ENCODE peak calls at places on chromosomes 11 and 22, in nine cellular contexts. O, E, W, B, X, H, I, S and N are unnamed samples.

GRCh38 chr11:124760205-124760652 is 1.9 kb downstream of the ESAM start:
- DNase-seq in O (no peak), E (no peak), W (no peak), B (no peak), X (no peak), H (no peak), I (no peak), S (no peak), N (no peak)

GRCh38 chr22:24247564-24248344 is 2.9 kb upstream of the GGT5 start:
- DNase-seq in O (peak), E (peak), W (peak), B (peak), X (peak), H (peak), I (no peak), S (peak), N (no peak)

GRCh38 chr11:75371930-75372876 is 20.7 kb upstream of the ARRB1 start:
- DNase-seq in O (no peak), E (no peak), W (no peak), B (peak), X (no peak), H (peak), I (no peak), S (peak), N (no peak)

GRCh38 chr11:64156235-64157011 is 9.5 kb downstream of the MACROD1 start:
- DNase-seq in O (no peak), E (no peak), W (no peak), B (no peak), X (no peak), H (no peak), I (no peak), S (no peak), N (no peak)

GRCh38 chr11:3136542-3137455 is 28.3 kb downstream of the OSBPL5 start:
- DNase-seq in O (no peak), E (no peak), W (peak), B (no peak), X (peak), H (no peak), I (no peak), S (no peak), N (no peak)

GRCh38 chr22:46084943-46085830 is 65.1 kb upstream of the PPARA start:
- DNase-seq in O (no peak), E (peak), W (peak), B (peak), X (peak), H (peak), I (no peak), S (peak), N (no peak)

GRCh38 chr22:32324505-32325415 is 32.9 kb upstream of the RFPL3 start:
- DNase-seq in O (no peak), E (no peak), W (no peak), B (no peak), X (no peak), H (no peak), I (no peak), S (no peak), N (no peak)

GRCh38 chr11:29564501-29564900 is 452.3 kb downstream of the KCNA4 start:
- DNase-seq in O (no peak), E (no peak), W (no peak), B (no peak), X (no peak), H (no peak), I (no peak), S (no peak), N (no peak)

GRCh38 chr22:26681395-26681821 is 24.0 kb downstream of the MIAT start:
- DNase-seq in O (no peak), E (no peak), W (no peak), B (no peak), X (no peak), H (peak), I (no peak), S (no peak), N (no peak)

GRCh38 chr11:72314199-72314598 is 70.2 kb upstream of the PHOX2A start:
- DNase-seq in O (no peak), E (no peak), W (no peak), B (no peak), X (no peak), H (peak), I (no peak), S (no peak), N (no peak)

GRCh38 chr11:34345012-34345804 is 12.6 kb downstream of the ABTB2 start:
- DNase-seq in O (no peak), E (peak), W (peak), B (no peak), X (peak), H (no peak), I (no peak), S (peak), N (no peak)

GRCh38 chr11:73147771-73148681 is 5.9 kb upstream of the FCHSD2 start:
- DNase-seq in O (no peak), E (no peak), W (peak), B (no peak), X (no peak), H (no peak), I (no peak), S (no peak), N (no peak)

GRCh38 chr22:39431821-39432251 is 25.0 kb upstream of the MGAT3 start:
- DNase-seq in O (no peak), E (no peak), W (peak), B (no peak), X (no peak), H (no peak), I (no peak), S (no peak), N (no peak)

GRCh38 chr11:12285106-12285505 is 92.3 kb upstream of the PARVA start:
- DNase-seq in O (no peak), E (peak), W (no peak), B (no peak), X (no peak), H (no peak), I (no peak), S (no peak), N (no peak)

GRCh38 chr11:133946541-133947297 is 10.0 kb downstream of the IGSF9B start:
- DNase-seq in O (no peak), E (no peak), W (no peak), B (no peak), X (no peak), H (no peak), I (no peak), S (no peak), N (no peak)

GRCh38 chr11:98630736-98631135 is 390.0 kb upstream of the CNTN5 start:
- DNase-seq in O (no peak), E (no peak), W (no peak), B (no peak), X (no peak), H (no peak), I (no peak), S (no peak), N (no peak)

GRCh38 chr22:42026705-42027104 is 28.1 kb downstream of the WBP2NL start:
- DNase-seq in O (no peak), E (no peak), W (no peak), B (no peak), X (no peak), H (no peak), I (no peak), S (no peak), N (no peak)

GRCh38 chr11:72144807-72145565 is 9.5 kb downstream of the FOLR3 start:
- DNase-seq in O (no peak), E (no peak), W (no peak), B (no peak), X (no peak), H (no peak), I (no peak), S (peak), N (no peak)

GRCh38 chr11:125300791-125301218 is 136.3 kb downstream of the PKNOX2 start:
- DNase-seq in O (no peak), E (no peak), W (no peak), B (no peak), X (no peak), H (no peak), I (no peak), S (peak), N (no peak)

GRCh38 chr11:103703437-103703836 is 333.0 kb upstream of the DDI1 start:
- DNase-seq in O (no peak), E (no peak), W (no peak), B (no peak), X (no peak), H (no peak), I (no peak), S (no peak), N (no peak)

GRCh38 chr22:38754247-38755154 is 1.3 kb downstream of the SUN2 start:
- DNase-seq in O (no peak), E (peak), W (peak), B (peak), X (peak), H (peak), I (no peak), S (no peak), N (peak)

GRCh38 chr11:4605057-4605456 is 3.0 kb downstream of the TRIM68 start:
- DNase-seq in O (no peak), E (no peak), W (no peak), B (no peak), X (no peak), H (no peak), I (no peak), S (no peak), N (no peak)

GRCh38 chr11:120526241-120526640 is 14.7 kb downstream of the GRIK4 start:
- DNase-seq in O (no peak), E (no peak), W (peak), B (no peak), X (no peak), H (no peak), I (no peak), S (no peak), N (no peak)

GRCh38 chr11:13667245-13667644 is 1.2 kb upstream of the FAR1 start:
- DNase-seq in O (no peak), E (no peak), W (no peak), B (no peak), X (no peak), H (no peak), I (no peak), S (no peak), N (no peak)

GRCh38 chr22:28909375-28909774 is 26.0 kb downstream of the ZNRF3 start:
- DNase-seq in O (no peak), E (no peak), W (no peak), B (no peak), X (no peak), H (no peak), I (peak), S (no peak), N (no peak)

GRCh38 chr11:10114593-10115404 is 179.2 kb downstream of the SBF2 start:
- DNase-seq in O (no peak), E (no peak), W (no peak), B (no peak), X (no peak), H (no peak), I (no peak), S (no peak), N (no peak)

DNA sequence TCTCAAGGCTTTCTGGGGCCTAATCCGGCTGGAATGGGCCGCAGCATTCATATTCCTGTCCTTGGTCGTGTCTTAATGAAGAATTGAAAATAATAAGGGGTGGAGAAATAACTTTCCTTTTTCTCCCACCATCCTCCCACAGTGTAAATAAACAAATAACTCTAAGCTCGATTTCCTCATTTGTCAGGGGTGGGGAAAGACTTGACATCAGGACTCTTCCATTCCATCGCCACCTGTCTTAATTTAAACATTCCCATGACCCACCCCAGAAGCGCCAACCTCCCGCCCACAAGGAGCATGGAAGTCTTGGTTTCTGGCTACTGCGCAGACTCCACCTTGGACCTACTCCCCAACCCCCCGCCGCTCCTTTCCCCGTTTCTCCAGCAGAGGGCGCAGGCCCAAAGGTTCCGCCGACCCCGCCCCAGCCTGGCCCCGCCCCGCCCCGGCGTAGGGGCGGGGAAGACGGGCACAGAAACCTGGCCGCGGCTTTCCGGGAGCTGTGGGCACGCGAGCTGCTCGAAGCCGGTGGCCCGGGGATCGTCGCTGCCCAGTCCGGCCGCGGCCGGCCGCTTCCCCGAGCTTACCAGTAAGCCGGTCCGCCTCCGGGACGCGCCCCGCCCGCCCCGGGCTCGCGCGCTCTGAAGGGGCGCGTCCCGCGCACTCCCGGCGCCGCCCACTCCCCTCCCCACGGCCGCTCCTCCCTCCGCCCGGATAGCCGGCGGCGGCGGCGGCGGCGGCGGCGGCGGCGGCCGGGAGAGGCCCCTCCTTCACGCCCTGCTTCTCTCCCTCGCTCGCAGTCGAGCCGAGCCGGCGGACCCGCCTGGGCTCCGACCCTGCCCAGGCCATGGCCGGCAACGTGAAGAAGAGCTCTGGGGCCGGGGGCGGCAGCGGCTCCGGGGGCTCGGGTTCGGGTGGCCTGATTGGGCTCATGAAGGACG is at the start of gene CBL:
- DNase-seq in O (peak), E (peak), W (peak), B (peak), X (peak), H (peak), I (peak), S (peak), N (peak)
- TF ChIP-seq POLR2A in O (no peak), E (peak), W (peak), B (peak), X (peak), H (peak), I (peak), S (peak), N (no peak)

DNA sequence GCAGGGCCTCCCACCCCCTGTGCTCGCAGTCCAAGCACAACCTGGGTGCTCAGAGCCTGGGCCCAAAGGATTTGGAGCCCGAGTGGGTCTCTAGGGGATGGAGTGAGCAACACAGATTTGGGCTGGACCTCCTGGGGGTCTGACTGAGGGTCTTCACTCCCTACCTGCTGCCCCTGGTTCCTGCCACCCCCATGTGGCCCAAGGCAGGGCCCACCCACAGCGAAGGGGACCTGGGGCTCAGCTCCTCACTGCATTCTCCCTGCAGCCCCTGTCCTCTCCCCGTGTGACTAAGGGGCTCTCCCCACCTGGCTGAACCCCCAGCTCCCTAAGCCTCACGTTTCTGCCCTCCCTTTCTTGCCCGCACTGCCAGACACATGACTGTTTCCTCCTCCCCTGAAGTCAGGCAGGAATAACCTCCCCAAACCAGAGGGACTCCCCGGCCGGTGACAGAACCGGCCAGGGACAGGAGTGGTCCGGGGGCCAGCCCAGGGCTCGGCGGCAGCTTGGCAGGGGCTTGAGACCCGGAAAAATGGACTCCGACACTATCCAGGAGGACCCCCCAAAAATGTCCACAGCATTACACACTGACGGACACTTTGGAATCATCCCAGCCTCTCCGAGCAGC is 57.9 kb downstream of the BRD1 start:
- DNase-seq in O (no peak), E (no peak), W (peak), B (peak), X (no peak), H (no peak), I (no peak), S (no peak), N (no peak)
- H3K27ac ChIP-seq in O (no peak), E (no peak), W (no peak), B (no peak), X (no peak), H (no peak), I (no peak), S (no peak), N (no peak)

DNA sequence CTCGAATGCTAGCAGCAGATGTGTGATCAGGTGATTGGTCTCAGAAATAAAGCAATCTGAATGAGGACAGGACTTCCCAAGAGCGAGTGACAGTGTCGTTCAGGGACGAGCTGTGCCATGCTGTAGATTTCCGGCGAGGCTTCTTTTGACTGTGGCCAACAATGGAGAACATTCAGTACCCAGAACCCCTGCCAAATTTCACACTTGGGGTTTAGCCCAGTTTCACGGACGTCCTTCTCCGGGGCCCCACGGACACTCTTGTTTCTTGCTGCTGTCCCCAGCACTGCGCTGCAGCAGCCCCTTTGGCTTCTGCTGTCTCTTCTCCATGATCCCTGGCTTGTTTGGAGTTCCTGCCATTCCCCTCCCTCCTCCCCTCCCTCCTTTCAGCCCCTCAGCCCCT is 115.1 kb upstream of the GRAMD1B start:
- DNase-seq in O (no peak), E (no peak), W (no peak), B (no peak), X (no peak), H (no peak), I (no peak), S (no peak), N (no peak)
- TF ChIP-seq POLR2A in O (no peak), E (no peak), W (no peak), B (no peak), X (no peak), H (no peak), I (no peak), S (no peak), N (no peak)

GRCh38 chr11:122192634-122193245 is 76.7 kb upstream of the BLID start:
- DNase-seq in O (no peak), E (no peak), W (no peak), B (no peak), X (no peak), H (no peak), I (no peak), S (no peak), N (no peak)
- H3K27ac ChIP-seq in O (no peak), E (no peak), W (no peak), B (no peak), X (no peak), H (no peak), I (no peak), S (peak), N (peak)

DNA sequence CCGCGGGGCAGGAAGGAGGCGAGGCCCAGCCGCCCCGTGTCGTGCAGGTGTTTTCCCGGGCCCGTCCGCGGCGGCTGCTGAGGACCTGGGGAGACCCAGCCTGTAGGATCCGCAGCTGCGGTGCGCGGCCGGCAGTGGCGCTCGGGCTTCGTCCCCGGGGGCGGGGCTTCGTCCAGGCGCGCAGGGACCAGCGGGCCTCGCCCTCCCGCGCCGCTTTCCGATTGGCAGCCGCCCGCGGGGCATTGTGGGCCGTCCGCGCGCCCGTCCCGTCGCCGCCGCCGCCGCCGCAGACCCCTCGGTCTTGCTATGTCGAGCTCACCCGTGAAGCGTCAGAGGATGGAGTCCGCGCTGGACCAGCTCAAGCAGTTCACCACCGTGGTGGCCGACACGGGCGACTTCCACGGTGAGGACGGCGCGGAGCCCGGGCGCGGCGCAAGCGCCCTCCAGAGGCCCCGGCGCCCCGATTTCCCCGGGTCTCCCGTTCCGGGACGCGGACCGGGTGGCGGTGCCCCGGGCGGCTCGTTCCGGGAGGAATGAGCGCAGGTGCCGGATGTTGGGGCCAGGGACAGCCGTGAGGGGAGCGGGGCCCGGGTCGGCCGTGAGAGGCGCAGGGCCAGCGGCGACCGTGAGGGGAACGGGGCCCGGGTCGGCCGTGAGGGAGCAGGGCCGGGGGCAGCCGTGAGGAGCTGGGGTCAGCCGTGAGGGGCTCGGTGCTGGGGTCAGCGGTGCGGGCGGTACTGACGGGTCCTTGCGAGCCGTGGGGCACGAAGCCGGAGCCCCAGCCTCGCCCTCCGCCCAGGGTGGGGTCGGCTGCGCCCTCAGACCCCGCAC is at the start of gene TALDO1:
- DNase-seq in O (peak), E (peak), W (peak), B (peak), X (peak), H (peak), I (peak), S (peak), N (peak)
- TF ChIP-seq POLR2A in O (peak), E (peak), W (peak), B (peak), X (peak), H (peak), I (peak), S (peak), N (peak)

DNA sequence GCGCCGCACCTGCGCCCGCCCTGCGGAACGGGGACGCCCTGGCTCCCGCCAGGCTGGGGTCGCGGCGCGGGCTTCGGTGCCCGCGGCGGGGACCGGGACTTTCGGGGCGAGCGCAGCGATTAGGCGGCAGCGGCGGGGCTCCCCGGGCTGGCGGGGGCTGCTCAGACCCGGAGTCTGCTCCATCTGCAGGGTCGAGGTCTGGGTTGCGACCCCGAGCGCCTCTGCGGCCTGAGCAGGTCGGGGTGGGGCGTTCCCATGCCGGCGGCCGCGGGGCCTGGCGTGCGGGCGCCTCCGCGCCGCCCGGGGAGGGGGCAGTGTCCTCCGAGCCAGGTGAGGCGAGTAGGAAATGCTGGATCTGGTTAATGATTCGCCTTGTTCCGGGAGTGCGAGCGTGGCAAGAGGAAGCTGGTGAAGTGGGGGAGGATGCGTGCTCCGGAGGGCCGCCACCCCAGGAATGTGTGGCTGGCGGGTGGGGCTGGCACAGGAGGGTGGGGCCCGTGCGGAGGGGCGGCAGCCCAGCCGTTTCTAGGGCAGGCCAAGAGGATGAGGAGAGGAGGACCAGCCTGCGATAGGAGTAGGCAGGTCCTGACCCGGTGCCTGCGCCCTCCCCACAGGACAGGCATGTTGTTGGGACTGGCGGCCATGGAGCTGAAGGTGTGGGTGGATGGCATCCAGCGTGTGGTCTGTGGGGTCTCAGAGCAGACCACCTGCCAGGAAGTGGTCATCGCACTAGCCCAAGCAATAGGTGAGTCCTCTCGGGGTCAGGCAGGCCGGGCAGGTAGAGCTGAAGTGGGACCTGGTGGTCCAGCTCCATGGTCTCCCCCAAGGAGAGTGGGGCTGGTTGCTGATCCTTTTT is 606 bp downstream of the RASSF7 start:
- DNase-seq in O (no peak), E (no peak), W (peak), B (peak), X (no peak), H (peak), I (no peak), S (peak), N (no peak)
- H3K27ac ChIP-seq in O (no peak), E (peak), W (peak), B (peak), X (no peak), H (peak), I (peak), S (peak), N (peak)